ENCODE peak calls at places on chromosomes 11 and 22, in six cellular contexts. U is neuronal stem cell; F is CD4-positive, CD25-positive, alpha-beta regulatory T cell; V is NCI-H1436; A is stimulated activated CD8-positive, alpha-beta memory T cell treated with anti-CD3 and anti-CD28 coated beads, Interleukin-4, amount 100 ng/mL, for 4 hours; E is amniotic stem cell. T is an unnamed sample.

GRCh38 chr11:73386026-73386425 is 9.8 kb downstream of the RELT start:
- DNase-seq in E (no peak), A (no peak), V (no peak), F (no peak), U (no peak), T (no peak)

GRCh38 chr11:64790205-64791095 is 12.1 kb upstream of the SF1 start:
- DNase-seq in U (no peak), V (no peak), E (no peak), A (no peak), F (no peak), T (no peak)

GRCh38 chr11:3995949-3996554 is 98.5 kb upstream of the RRM1 start:
- DNase-seq in F (no peak), U (no peak), V (no peak), E (peak; percentile 2), A (no peak), T (peak; percentile 34)

GRCh38 chr11:33317662-33318061 is 60.5 kb downstream of the HIPK3 start:
- DNase-seq in A (no peak), F (no peak), U (no peak), E (no peak), V (no peak), T (no peak)

GRCh38 chr22:50599816-50600454 is 658 bp upstream of the MAPK8IP2 start:
- DNase-seq in E (peak; percentile 22), A (no peak), F (peak; percentile 68), U (peak; percentile 67), V (peak; percentile 16), T (peak; percentile 24)

GRCh38 chr11:132784441-132784840 is 747.9 kb downstream of the OPCML start:
- DNase-seq in U (no peak), V (no peak), E (no peak), F (no peak), A (no peak), T (no peak)

GRCh38 chr11:79028214-79028613 is 412.6 kb downstream of the TENM4 start:
- DNase-seq in U (no peak), A (no peak), V (no peak), E (no peak), F (no peak), T (no peak)

GRCh38 chr22:22959147-22959827 is 71.7 kb downstream of the IGLL5 start:
- DNase-seq in E (peak; percentile 72), V (peak; percentile 80), A (peak; percentile 48), F (peak; percentile 61), U (peak; percentile 76), T (peak; percentile 81)

GRCh38 chr22:28925916-28926315 is 42.5 kb downstream of the ZNRF3 start:
- DNase-seq in U (no peak), V (no peak), E (no peak), A (no peak), F (no peak), T (no peak)

GRCh38 chr11:32947985-32948384 is 55.4 kb downstream of the QSER1 start:
- DNase-seq in A (no peak), F (no peak), V (no peak), E (no peak), U (no peak), T (no peak)

GRCh38 chr22:27801616-27802388 is at the start of gene MN1:
- DNase-seq in F (peak; percentile 50), U (peak; percentile 79), E (no peak), A (peak; percentile 17), V (no peak), T (peak; percentile 49)

GRCh38 chr11:82995754-82996398 is 75.8 kb downstream of the RAB30 start:
- DNase-seq in E (peak; percentile 61), V (no peak), A (no peak), F (no peak), U (no peak), T (peak; percentile 31)

GRCh38 chr11:64152841-64153691 is 12.8 kb downstream of the MACROD1 start:
- DNase-seq in U (peak; percentile 54), A (peak; percentile 27), F (peak; percentile 61), E (no peak), V (peak; percentile 53), T (peak; percentile 77)

GRCh38 chr22:49548356-49549202 is 279.1 kb downstream of the BRD1 start:
- DNase-seq in F (no peak), U (no peak), E (no peak), V (no peak), A (no peak), T (no peak)

GRCh38 chr22:45009881-45010531 is at the start of gene PHF21B:
- DNase-seq in U (peak; percentile 86), F (no peak), A (no peak), E (no peak), V (peak; percentile 88), T (peak; percentile 57)

GRCh38 chr11:130178441-130178971 is 18.9 kb downstream of the ST14 start:
- DNase-seq in A (no peak), F (no peak), V (no peak), U (no peak), E (no peak), T (no peak)

GRCh38 chr11:45907911-45908370 is 870 bp upstream of the FREY1 start:
- DNase-seq in A (no peak), E (no peak), F (no peak), V (no peak), U (no peak), T (no peak)

GRCh38 chr11:65578667-65579066 is 2.8 kb downstream of the EHBP1L1 start:
- DNase-seq in E (no peak), U (no peak), A (no peak), V (no peak), F (no peak), T (no peak)

GRCh38 chr11:134267966-134268365 is 8.2 kb upstream of the GLB1L3 start:
- DNase-seq in F (no peak), A (no peak), E (no peak), U (no peak), V (no peak), T (no peak)

T was measured in SJSA1.